ENCODE peak calls at places on chromosome 12, in six cellular contexts. W is uterus, K is adrenal gland, D is endothelial cell of umbilical vein, L is ovary, P is right lobe of liver. I is an unnamed sample.

GRCh38 chr12:51864701-51865469 is 16.4 kb upstream of the FIGNL2 start:
- DNase-seq in W (no peak), K (no peak), P (no peak), D (no peak), L (no peak), I (no peak)

GRCh38 chr12:74285773-74286172 is 251.9 kb upstream of the ATXN7L3B start:
- DNase-seq in L (no peak), D (no peak), P (no peak), K (no peak), W (no peak), I (no peak)

GRCh38 chr12:69846976-69847375 is 21.9 kb downstream of the MYRFL start:
- DNase-seq in W (no peak), D (no peak), P (no peak), K (no peak), L (no peak), I (no peak)

GRCh38 chr12:75378354-75378753 is 12.5 kb upstream of the GLIPR1L2 start:
- DNase-seq in P (no peak), K (peak), L (no peak), D (no peak), W (no peak), I (no peak)

GRCh38 chr12:10213168-10214130 is 772 bp downstream of the GABARAPL1 start:
- DNase-seq in K (peak), P (peak), L (peak), W (peak), D (peak), I (peak)

GRCh38 chr12:113005759-113006158 is 27.4 kb downstream of the OAS2 start:
- DNase-seq in P (no peak), D (no peak), K (no peak), W (no peak), L (no peak), I (no peak)

GRCh38 chr12:67797316-67797741 is 148.8 kb downstream of the DYRK2 start:
- DNase-seq in P (no peak), W (no peak), D (no peak), L (no peak), K (no peak), I (no peak)

GRCh38 chr12:45918818-45919217 is 71.6 kb downstream of the SCAF11 start:
- DNase-seq in D (no peak), W (no peak), P (no peak), L (no peak), K (no peak), I (no peak)

GRCh38 chr12:86551146-86551571 is 295.0 kb upstream of the MGAT4C start:
- DNase-seq in D (no peak), L (no peak), P (no peak), K (no peak), W (no peak), I (no peak)

GRCh38 chr12:10169094-10169493 is 2.8 kb downstream of the OLR1 start:
- DNase-seq in K (no peak), L (no peak), P (no peak), D (no peak), W (no peak), I (no peak)

GRCh38 chr12:68807576-68808387 is at the start of gene MDM2:
- DNase-seq in W (peak), K (peak), D (peak), L (peak), P (peak), I (peak)

GRCh38 chr12:47814539-47815170 is 5.0 kb downstream of the HDAC7 start:
- DNase-seq in P (no peak), W (no peak), L (no peak), D (no peak), K (no peak), I (no peak)

GRCh38 chr12:94676011-94676709 is 25.8 kb upstream of the TMCC3 start:
- DNase-seq in K (peak), W (peak), P (peak), L (no peak), D (peak), I (no peak)

GRCh38 chr12:39723831-39724230 is 104.2 kb upstream of the ABCD2 start:
- DNase-seq in W (no peak), P (no peak), D (no peak), K (no peak), L (no peak), I (no peak)

GRCh38 chr12:125387206-125387605 is 322.0 kb downstream of the AACS start:
- DNase-seq in D (no peak), K (no peak), W (no peak), P (peak), L (no peak), I (no peak)

GRCh38 chr12:109461846-109462766 is 15.0 kb downstream of the KCTD10 start:
- DNase-seq in K (peak), L (peak), W (peak), D (peak), P (no peak), I (peak)

GRCh38 chr12:107207931-107208515 is 114.7 kb upstream of the CRY1 start:
- DNase-seq in D (no peak), W (no peak), L (no peak), K (no peak), P (no peak), I (no peak)

GRCh38 chr12:80593766-80594165 is 113.7 kb upstream of the MYF6 start:
- DNase-seq in L (no peak), D (no peak), K (no peak), W (no peak), P (no peak), I (no peak)

GRCh38 chr12:62481843-62482540 is 15.4 kb downstream of the MON2 start:
- DNase-seq in W (no peak), K (no peak), P (no peak), D (no peak), L (no peak), I (no peak)

GRCh38 chr12:93698307-93699092 is 21.3 kb downstream of the CRADD start:
- DNase-seq in K (no peak), W (peak), P (no peak), D (no peak), L (no peak), I (no peak)

GRCh38 chr12:75479963-75480461 is 543 bp upstream of the GLIPR1 start:
- DNase-seq in D (peak), L (no peak), W (no peak), P (no peak), K (no peak), I (no peak)

GRCh38 chr12:120669055-120669828 is 17.7 kb upstream of the MLEC start:
- DNase-seq in K (peak), D (no peak), W (no peak), P (no peak), L (peak), I (no peak)

GRCh38 chr12:68612245-68612644 is 1.5 kb downstream of the RAP1B start:
- DNase-seq in P (no peak), D (peak), W (no peak), L (no peak), K (no peak), I (no peak)

GRCh38 chr12:27595231-27595642 is 71.2 kb downstream of the PPFIBP1 start:
- DNase-seq in D (peak), W (peak), L (peak), P (no peak), K (peak), I (no peak)

GRCh38 chr12:102172436-102172835 is 25.2 kb downstream of the PMCH start:
- DNase-seq in L (no peak), W (no peak), K (peak), D (peak), P (no peak), I (no peak)

GRCh38 chr12:57772429-57773322 is at the start of gene EEF1AKMT3:
- DNase-seq in K (peak), D (peak), W (peak), L (peak), P (peak), I (peak)
- TF ChIP-seq POLR2A in K (no peak), D (no peak), W (no peak), L (no peak), P (no peak), I (no peak)

DNA sequence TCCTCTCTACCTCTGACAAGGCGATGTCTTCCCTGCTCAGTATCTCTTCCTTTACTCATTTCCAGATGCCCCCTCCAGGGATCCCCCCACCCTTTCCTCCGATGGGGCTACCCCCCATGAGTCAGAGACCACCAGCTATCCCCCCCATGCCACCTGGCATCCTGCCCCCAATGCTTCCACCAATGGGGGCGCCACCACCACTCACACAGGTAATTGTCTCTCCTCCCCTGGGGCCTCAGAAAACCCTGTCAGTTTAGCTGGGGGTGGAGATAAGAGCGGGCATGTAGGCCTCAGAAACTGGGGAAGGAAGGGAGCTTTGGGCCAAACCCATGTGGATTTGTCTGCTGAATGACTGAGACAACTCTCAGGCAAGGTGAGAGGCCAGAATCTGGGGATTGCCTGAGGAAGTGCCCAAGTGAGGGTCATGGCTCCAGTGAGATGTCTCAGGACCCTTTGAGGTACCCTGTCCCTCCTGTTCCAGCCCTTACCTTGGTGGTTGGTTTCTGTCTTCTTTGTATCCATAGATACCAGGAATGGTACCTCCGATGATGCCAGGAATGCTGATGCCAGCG is 8.1 kb downstream of the PRPF40B start:
- DNase-seq in K (no peak), L (no peak), P (peak), D (no peak), W (no peak), I (no peak)
- TF ChIP-seq CTCF in K (no peak), L (no peak), P (no peak), D (no peak), W (no peak), I (no peak)

GRCh38 chr12:56160160-56160763 is 2.1 kb downstream of the MYL6 start:
- DNase-seq in W (no peak), K (peak), L (no peak), P (no peak), D (peak), I (no peak)
- TF ChIP-seq POLR2A in W (no peak), K (no peak), L (no peak), P (no peak), D (peak), I (no peak)

GRCh38 chr12:127485528-127485927 is 781.4 kb upstream of the TMEM132C start:
- DNase-seq in K (peak), W (no peak), L (no peak), P (no peak), D (no peak), I (no peak)
- TF ChIP-seq CTCF in K (no peak), W (no peak), L (no peak), P (no peak), D (no peak), I (no peak)

GRCh38 chr12:96399919-96400630 is at the start of gene CDK17:
- DNase-seq in K (peak), P (peak), W (peak), D (peak), L (peak), I (peak)
- TF ChIP-seq POLR2A in K (peak), P (peak), W (peak), D (peak), L (peak), I (peak)

GRCh38 chr12:26187429-26187828 is 7.9 kb upstream of the SSPN start:
- DNase-seq in K (no peak), L (no peak), P (no peak), D (no peak), W (no peak), I (no peak)
- TF ChIP-seq CTCF in K (no peak), L (no peak), P (no peak), D (no peak), W (no peak), I (no peak)

DNA sequence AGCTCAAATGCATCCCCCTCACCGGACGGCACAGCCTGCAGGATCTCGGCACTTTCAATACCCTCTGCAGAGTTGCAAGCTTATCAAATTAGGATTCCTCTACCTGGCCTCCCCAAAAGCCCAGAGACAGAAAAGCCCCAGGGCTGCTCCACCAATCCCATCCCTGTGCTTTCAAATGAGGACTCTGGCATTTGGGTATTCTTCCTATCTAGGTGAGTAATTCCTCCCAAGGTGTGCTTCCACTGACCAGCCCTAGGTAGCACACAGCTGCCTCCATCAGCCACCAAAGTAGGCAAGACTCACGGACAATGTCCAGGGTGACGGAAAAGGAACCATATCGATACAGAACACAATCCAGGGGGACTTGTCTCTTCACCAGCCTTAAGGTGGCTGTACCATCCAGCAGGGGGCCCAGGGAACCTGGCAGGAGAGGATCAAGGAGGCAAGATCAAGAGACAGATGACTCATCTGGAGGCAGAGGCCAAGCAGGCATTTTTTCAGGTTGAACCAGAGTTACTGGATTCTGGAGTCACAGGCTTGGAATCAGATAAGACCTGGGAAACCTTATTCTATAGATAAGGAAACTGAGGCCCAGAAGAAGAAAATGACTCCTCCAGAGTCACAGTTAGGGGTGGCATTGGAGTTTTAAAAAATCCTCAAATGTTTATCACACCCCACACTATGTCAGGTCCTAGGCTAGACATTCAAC is 9.9 kb downstream of the PMEL start:
- DNase-seq in K (peak), W (peak), D (peak), L (no peak), P (no peak), I (no peak)
- TF ChIP-seq POLR2A in K (no peak), W (no peak), D (no peak), L (no peak), P (no peak), I (no peak)

DNA sequence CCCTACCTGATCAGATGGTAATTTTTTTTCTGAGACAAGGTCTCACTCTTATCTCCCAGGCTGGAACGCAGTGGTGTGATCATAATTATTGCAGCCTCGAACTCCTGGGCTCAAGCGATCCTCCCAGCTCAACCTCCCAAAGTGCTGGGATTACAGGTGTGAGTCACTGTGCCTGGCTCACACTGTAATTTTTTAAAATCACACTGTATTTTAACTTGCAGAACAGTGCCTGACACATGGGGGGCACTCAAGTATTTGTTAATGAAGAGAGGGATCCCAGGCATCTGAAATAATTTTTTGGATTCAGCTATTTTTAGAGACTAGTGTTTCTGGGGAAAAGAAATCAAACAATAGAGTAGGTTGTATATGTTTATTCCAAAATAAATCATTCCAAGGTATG is 21.7 kb downstream of the LIMA1 start:
- DNase-seq in P (no peak), L (no peak), K (no peak), W (no peak), D (no peak), I (no peak)
- TF ChIP-seq CTCF in P (no peak), L (no peak), K (no peak), W (no peak), D (no peak), I (no peak)

GRCh38 chr12:53506881-53507719 is at the start of gene NPFF:
- DNase-seq in D (no peak), W (no peak), P (no peak), K (no peak), L (no peak), I (no peak)
- TF ChIP-seq POLR2A in D (no peak), W (no peak), P (no peak), K (no peak), L (no peak), I (no peak)

DNA sequence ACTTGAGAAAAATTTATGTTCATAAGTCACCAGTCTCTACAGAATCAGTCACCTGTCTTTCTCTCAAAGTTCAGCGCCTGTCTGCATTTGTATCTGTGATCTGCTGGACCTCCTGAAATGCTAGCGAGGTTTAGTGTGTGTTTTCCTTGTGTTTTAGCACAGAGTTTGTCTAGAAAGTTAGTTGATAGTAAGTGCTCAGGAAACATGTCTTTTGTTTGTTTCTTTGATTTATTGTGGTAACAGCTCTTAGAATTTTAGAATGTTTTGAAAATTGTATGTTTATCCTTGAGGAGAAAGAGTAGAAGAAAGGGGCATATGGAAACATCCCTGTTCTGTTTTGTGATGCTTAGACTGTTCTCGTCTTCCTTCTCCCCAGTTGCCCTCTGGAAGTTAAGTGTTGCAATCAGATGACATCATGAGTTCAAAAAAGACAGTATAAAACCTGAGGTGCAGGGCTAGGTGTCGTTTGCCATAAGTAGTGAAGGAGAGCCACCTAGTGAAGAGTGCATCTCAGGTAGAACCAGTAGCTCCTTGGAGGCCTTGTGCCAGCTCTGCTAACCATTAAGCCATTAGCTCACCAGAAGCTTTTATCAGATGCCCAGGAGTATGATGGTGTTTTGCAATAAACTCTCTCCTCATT is 44.8 kb downstream of the FBXW8 start:
- DNase-seq in W (no peak), L (no peak), D (no peak), K (no peak), P (no peak), I (peak)
- TF ChIP-seq CTCF in W (no peak), L (no peak), D (no peak), K (no peak), P (no peak), I (no peak)

I was measured in breast epithelium.